ENCODE peak calls at places on chromosomes 1 and 21, in four cellular contexts. Q, J, Y and Z are unnamed samples. For H3K36me3 and H3K9me3, the result is how much of the 10 kb centered on the place peaks cover.

GRCh38 chr1:182802006-182802798 is 12.6 kb downstream of the NPL start:
- DNase-seq in Q (no peak), J (no peak), Y (no peak), Z (no peak)

GRCh38 chr1:16248007-16248436 is 11.0 kb upstream of the CPLANE2 start:
- DNase-seq in Q (no peak), J (no peak), Y (peak), Z (no peak)

GRCh38 chr1:43930168-43930948 is 3.2 kb upstream of the ARTN start:
- DNase-seq in Q (no peak), J (no peak), Y (no peak), Z (no peak)

GRCh38 chr1:91569411-91570104 is 68.9 kb downstream of the CDC7 start:
- DNase-seq in Q (peak), J (peak), Y (peak), Z (peak)

GRCh38 chr1:22751124-22751531 is 40.5 kb downstream of the EPHB2 start:
- DNase-seq in Q (no peak), J (no peak), Y (no peak), Z (no peak)

GRCh38 chr1:203200059-203200553 is 13.6 kb upstream of the CHI3L1 start:
- DNase-seq in Q (peak), J (peak), Y (no peak), Z (peak)

GRCh38 chr21:34202553-34203332 is 129.4 kb downstream of the MRPS6 start:
- DNase-seq in Q (peak), J (peak), Y (peak), Z (no peak)

GRCh38 chr1:25199876-25200620 is 32.3 kb downstream of the SYF2 start:
- DNase-seq in Q (no peak), J (no peak), Y (no peak), Z (no peak)

GRCh38 chr1:215106067-215106466 is 23.5 kb downstream of the KCNK2 start:
- DNase-seq in Q (no peak), J (no peak), Y (no peak), Z (no peak)

GRCh38 chr21:15442743-15443142 is 287.0 kb upstream of the USP25 start:
- DNase-seq in Q (no peak), J (no peak), Y (no peak), Z (no peak)

GRCh38 chr1:43774359-43774758 is 67.0 kb downstream of the ST3GAL3 start:
- DNase-seq in Q (peak), J (no peak), Y (peak), Z (peak)

GRCh38 chr1:96721053-96721381 is 567 bp upstream of the PTBP2 start:
- DNase-seq in Q (no peak), J (no peak), Y (no peak), Z (no peak)

GRCh38 chr1:67626495-67627235 is 58.3 kb upstream of the GADD45A start:
- DNase-seq in Q (peak), J (peak), Y (no peak), Z (peak)

GRCh38 chr1:159752135-159752580 is 28.6 kb upstream of the DUSP23 start:
- DNase-seq in Q (peak), J (peak), Y (peak), Z (peak)

GRCh38 chr1:59116920-59117542 is 179.9 kb upstream of the FGGY start:
- DNase-seq in Q (peak), J (no peak), Y (peak), Z (peak)

GRCh38 chr1:165365344-165365743 is 8.8 kb upstream of the LMX1A start:
- DNase-seq in Q (no peak), J (no peak), Y (no peak), Z (peak)

GRCh38 chr1:206725053-206725963 is 40.6 kb downstream of the MAPKAPK2 start:
- DNase-seq in Q (peak), J (peak), Y (no peak), Z (peak)

GRCh38 chr1:36834586-36834985 is 199.7 kb downstream of the GRIK3 start:
- DNase-seq in Q (no peak), J (no peak), Y (no peak), Z (no peak)

GRCh38 chr1:191929383-191929782 is 228.9 kb upstream of the RGS18 start:
- DNase-seq in Q (no peak), J (no peak), Y (no peak), Z (no peak)

GRCh38 chr1:168923521-168924136 is 182.9 kb upstream of the ATP1B1 start:
- DNase-seq in Q (no peak), J (no peak), Y (peak), Z (no peak)

GRCh38 chr21:46285761-46286667 is at the start of gene YBEY:
- DNase-seq in Q (peak), J (peak), Y (peak), Z (peak)

GRCh38 chr1:117734403-117734802 is 128.6 kb downstream of the TENT5C start:
- DNase-seq in Q (no peak), J (no peak), Y (no peak), Z (no peak)

GRCh38 chr1:171140466-171140865 is 44.6 kb upstream of the FMO2 start:
- DNase-seq in Q (no peak), J (no peak), Y (no peak), Z (no peak)

GRCh38 chr1:111139234-111139955 is 498 bp downstream of the DRAM2 start:
- DNase-seq in Q (peak), J (peak), Y (peak), Z (peak)
- H3K4me3 ChIP-seq in Q (peak), J (peak), Y (peak), Z (peak)

DNA sequence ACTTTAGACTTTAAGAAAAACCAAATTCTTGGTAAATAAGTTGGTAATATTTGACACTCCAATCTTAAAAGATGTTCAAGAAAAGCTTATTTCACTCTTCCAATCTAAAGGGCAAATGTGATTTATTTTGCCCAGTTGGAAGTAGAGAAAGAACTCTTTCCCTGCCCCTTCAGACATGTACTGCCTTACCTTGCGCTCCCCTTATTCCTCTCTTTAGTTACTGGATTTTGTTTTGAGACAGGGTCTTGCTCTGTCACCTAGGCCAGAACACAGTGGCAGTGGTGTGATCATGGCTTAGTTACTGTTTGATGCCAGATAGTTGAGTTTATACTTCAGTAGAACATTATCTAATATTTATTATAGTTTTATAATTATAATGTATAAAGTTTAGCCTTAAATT is 27.5 kb downstream of the FUBP1 start:
- DNase-seq in Q (no peak), J (no peak), Y (no peak), Z (no peak)
- H3K36me3 ChIP-seq in Q (under half), J (half or more), Y (under half), Z (half or more)

DNA sequence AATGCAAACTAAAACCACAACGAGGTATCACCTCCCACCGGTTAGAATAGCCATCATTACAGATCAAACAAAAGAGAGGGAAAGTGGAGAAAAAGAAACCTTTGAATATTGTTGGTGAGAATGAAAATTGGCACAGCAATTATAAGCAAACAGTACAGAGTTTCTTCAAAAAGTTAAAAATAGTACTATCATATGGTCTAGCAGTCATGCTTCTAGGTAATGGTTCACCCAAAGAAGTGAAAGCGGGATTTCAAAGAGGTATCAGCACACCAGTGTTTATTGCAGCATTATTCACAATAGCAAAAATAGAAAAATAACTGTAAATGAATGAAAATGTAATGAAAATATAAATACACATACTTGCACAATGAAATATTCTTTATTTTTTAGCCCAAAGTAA is 8.2 kb downstream of the OR2T10 start:
- DNase-seq in Q (no peak), J (no peak), Y (no peak), Z (no peak)
- H3K9me3 ChIP-seq in Q (under half), J (under half), Y (under half), Z (under half)

GRCh38 chr1:35447278-35447677 is 109.9 kb downstream of the KIAA0319L start:
- DNase-seq in Q (peak), J (no peak), Y (no peak), Z (no peak)
- H3K4me3 ChIP-seq in Q (no peak), J (no peak), Y (no peak), Z (no peak)

GRCh38 chr1:229572286-229572685 is 13.8 kb upstream of the ABCB10 start:
- DNase-seq in Q (no peak), J (no peak), Y (no peak), Z (no peak)
- H3K36me3 ChIP-seq in Q (under half), J (under half), Y (under half), Z (under half)

GRCh38 chr1:243818978-243819377 is 31.1 kb downstream of the AKT3 start:
- DNase-seq in Q (no peak), J (no peak), Y (no peak), Z (no peak)
- H3K9me3 ChIP-seq in Q (under half), J (under half), Y (under half), Z (under half)